ENCODE peak calls at places on chromosomes 4 and X, in four cellular contexts. One of them, this sample, is unnamed.

GRCh38 chr4:180398564-180398963 is 1844.6 kb upstream of the TENM3 start:
- DNase-seq in NCI-H1694 treated with DMSO at 0.1 percent for 48 hours: no peak
- DNase-seq in T-helper 2 cell: no peak
- DNase-seq in GDM1: no peak
- DNase-seq in this sample: no peak

GRCh38 chr4:1749826-1750225 is 28.5 kb downstream of the TACC3 start:
- DNase-seq in NCI-H1694 treated with DMSO at 0.1 percent for 48 hours: no peak
- DNase-seq in T-helper 2 cell: no peak
- DNase-seq in GDM1: no peak
- DNase-seq in this sample: no peak

GRCh38 chr4:3192188-3192587 is 56.8 kb upstream of the MSANTD1 start:
- DNase-seq in NCI-H1694 treated with DMSO at 0.1 percent for 48 hours: no peak
- DNase-seq in T-helper 2 cell: no peak
- DNase-seq in GDM1: no peak
- DNase-seq in this sample: no peak

GRCh38 chr4:42558156-42558555 is 98.7 kb downstream of the ATP8A1 start:
- DNase-seq in NCI-H1694 treated with DMSO at 0.1 percent for 48 hours: no peak
- DNase-seq in T-helper 2 cell: no peak
- DNase-seq in GDM1: no peak
- DNase-seq in this sample: no peak

GRCh38 chr4:187118731-187119130 is 395.1 kb upstream of the FAT1 start:
- DNase-seq in NCI-H1694 treated with DMSO at 0.1 percent for 48 hours: no peak
- DNase-seq in T-helper 2 cell: no peak
- DNase-seq in GDM1: no peak
- DNase-seq in this sample: no peak

GRCh38 chr4:98092833-98093439 is 50.3 kb downstream of the STPG2 start:
- DNase-seq in NCI-H1694 treated with DMSO at 0.1 percent for 48 hours: no peak
- DNase-seq in T-helper 2 cell: no peak
- DNase-seq in GDM1: no peak
- DNase-seq in this sample: peak; percentile 7

GRCh38 chr4:150283689-150284088 is 205.4 kb downstream of the DCLK2 start:
- DNase-seq in NCI-H1694 treated with DMSO at 0.1 percent for 48 hours: no peak
- DNase-seq in T-helper 2 cell: no peak
- DNase-seq in GDM1: no peak
- DNase-seq in this sample: no peak

GRCh38 chr4:186844059-186844681 is 120.5 kb upstream of the FAT1 start:
- DNase-seq in NCI-H1694 treated with DMSO at 0.1 percent for 48 hours: no peak
- DNase-seq in T-helper 2 cell: no peak
- DNase-seq in GDM1: no peak
- DNase-seq in this sample: peak; percentile 64

GRCh38 chr4:140626982-140627381 is 58.2 kb upstream of the UCP1 start:
- DNase-seq in NCI-H1694 treated with DMSO at 0.1 percent for 48 hours: no peak
- DNase-seq in T-helper 2 cell: no peak
- DNase-seq in GDM1: no peak
- DNase-seq in this sample: no peak

GRCh38 chrX:110287605-110288004 is 30.3 kb downstream of the AMMECR1 start:
- DNase-seq in NCI-H1694 treated with DMSO at 0.1 percent for 48 hours: no peak
- DNase-seq in T-helper 2 cell: no peak
- DNase-seq in GDM1: no peak
- DNase-seq in this sample: no peak

GRCh38 chr4:84582988-84583870 is at the start of gene CDS1:
- DNase-seq in NCI-H1694 treated with DMSO at 0.1 percent for 48 hours: no peak
- DNase-seq in T-helper 2 cell: peak; percentile 11
- DNase-seq in GDM1: no peak
- DNase-seq in this sample: peak; percentile 22

GRCh38 chr4:65139998-65140397 is 530.3 kb downstream of the EPHA5 start:
- DNase-seq in NCI-H1694 treated with DMSO at 0.1 percent for 48 hours: no peak
- DNase-seq in T-helper 2 cell: no peak
- DNase-seq in GDM1: no peak
- DNase-seq in this sample: no peak

GRCh38 chrX:47854474-47854873 is 17.8 kb downstream of the ZNF81 start:
- DNase-seq in NCI-H1694 treated with DMSO at 0.1 percent for 48 hours: no peak
- DNase-seq in T-helper 2 cell: no peak
- DNase-seq in GDM1: peak; percentile 12
- DNase-seq in this sample: peak; percentile 68

GRCh38 chr4:145861331-145862318 is 77.0 kb downstream of the ZNF827 start:
- DNase-seq in NCI-H1694 treated with DMSO at 0.1 percent for 48 hours: no peak
- DNase-seq in T-helper 2 cell: no peak
- DNase-seq in GDM1: no peak
- DNase-seq in this sample: peak; percentile 70

GRCh38 chr4:71978192-71978845 is 53.5 kb upstream of the NPFFR2 start:
- DNase-seq in NCI-H1694 treated with DMSO at 0.1 percent for 48 hours: no peak
- DNase-seq in T-helper 2 cell: no peak
- DNase-seq in GDM1: no peak
- DNase-seq in this sample: no peak

GRCh38 chr4:6929735-6930464 is 20.3 kb downstream of the TBC1D14 start:
- DNase-seq in NCI-H1694 treated with DMSO at 0.1 percent for 48 hours: peak; percentile 25
- DNase-seq in T-helper 2 cell: no peak
- DNase-seq in GDM1: no peak
- DNase-seq in this sample: peak; percentile 69

GRCh38 chrX:33725556-33726232 is 406.4 kb downstream of the FAM47A start:
- DNase-seq in NCI-H1694 treated with DMSO at 0.1 percent for 48 hours: no peak
- DNase-seq in T-helper 2 cell: no peak
- DNase-seq in GDM1: no peak
- DNase-seq in this sample: no peak

GRCh38 chr4:64713256-64713840 is 304.1 kb upstream of the TECRL start:
- DNase-seq in NCI-H1694 treated with DMSO at 0.1 percent for 48 hours: peak; percentile 37
- DNase-seq in T-helper 2 cell: no peak
- DNase-seq in GDM1: peak; percentile 16
- DNase-seq in this sample: no peak

GRCh38 chrX:118355225-118355920 is 9.5 kb downstream of the WDR44 start:
- DNase-seq in NCI-H1694 treated with DMSO at 0.1 percent for 48 hours: no peak
- DNase-seq in T-helper 2 cell: no peak
- DNase-seq in GDM1: no peak
- DNase-seq in this sample: no peak

GRCh38 chrX:108447303-108447702 is 7.7 kb downstream of the COL4A5 start:
- DNase-seq in NCI-H1694 treated with DMSO at 0.1 percent for 48 hours: no peak
- DNase-seq in T-helper 2 cell: no peak
- DNase-seq in GDM1: no peak
- DNase-seq in this sample: no peak

GRCh38 chr4:78776729-78777555 is 792 bp downstream of the BMP2K start:
- DNase-seq in NCI-H1694 treated with DMSO at 0.1 percent for 48 hours: peak; percentile 20
- DNase-seq in T-helper 2 cell: peak; percentile 11
- DNase-seq in GDM1: peak; percentile 9
- DNase-seq in this sample: peak; percentile 30

GRCh38 chrX:135484636-135485289 is 35.7 kb upstream of the INTS6L start:
- DNase-seq in NCI-H1694 treated with DMSO at 0.1 percent for 48 hours: peak; percentile 46
- DNase-seq in T-helper 2 cell: no peak
- DNase-seq in GDM1: no peak
- DNase-seq in this sample: peak; percentile 72

GRCh38 chrX:57380026-57380796 is 93.7 kb downstream of the FAAH2 start:
- DNase-seq in NCI-H1694 treated with DMSO at 0.1 percent for 48 hours: no peak
- DNase-seq in T-helper 2 cell: no peak
- DNase-seq in GDM1: no peak
- DNase-seq in this sample: no peak

GRCh38 chrX:12999422-12999821 is 24.5 kb downstream of the TMSB4X start:
- DNase-seq in NCI-H1694 treated with DMSO at 0.1 percent for 48 hours: no peak
- DNase-seq in T-helper 2 cell: no peak
- DNase-seq in GDM1: no peak
- DNase-seq in this sample: no peak

GRCh38 chr4:20652226-20652836 is 47.9 kb upstream of the PACRGL start:
- DNase-seq in NCI-H1694 treated with DMSO at 0.1 percent for 48 hours: no peak
- DNase-seq in T-helper 2 cell: no peak
- DNase-seq in GDM1: no peak
- DNase-seq in this sample: no peak

GRCh38 chr4:48939785-48940184 is 33.2 kb upstream of the OCIAD2 start:
- DNase-seq in NCI-H1694 treated with DMSO at 0.1 percent for 48 hours: no peak
- DNase-seq in T-helper 2 cell: no peak
- DNase-seq in GDM1: no peak
- DNase-seq in this sample: no peak

GRCh38 chr4:176193898-176194297 is 1.5 kb downstream of the SPATA4 start:
- DNase-seq in NCI-H1694 treated with DMSO at 0.1 percent for 48 hours: no peak
- DNase-seq in T-helper 2 cell: no peak
- DNase-seq in GDM1: no peak
- DNase-seq in this sample: no peak

GRCh38 chr4:54067163-54067562 is 2.8 kb upstream of the CHIC2 start:
- DNase-seq in NCI-H1694 treated with DMSO at 0.1 percent for 48 hours: no peak
- DNase-seq in T-helper 2 cell: no peak
- DNase-seq in GDM1: no peak
- DNase-seq in this sample: no peak

GRCh38 chr4:119029847-119030535 is 105.6 kb upstream of the MYOZ2 start:
- DNase-seq in NCI-H1694 treated with DMSO at 0.1 percent for 48 hours: no peak
- DNase-seq in T-helper 2 cell: no peak
- DNase-seq in GDM1: no peak
- DNase-seq in this sample: no peak

GRCh38 chrX:29215251-29215650 is 628.0 kb downstream of the IL1RAPL1 start:
- DNase-seq in NCI-H1694 treated with DMSO at 0.1 percent for 48 hours: no peak
- DNase-seq in T-helper 2 cell: no peak
- DNase-seq in GDM1: no peak
- DNase-seq in this sample: no peak

GRCh38 chr4:858136-858535 is 32.2 kb upstream of the CPLX1 start:
- DNase-seq in NCI-H1694 treated with DMSO at 0.1 percent for 48 hours: no peak
- DNase-seq in T-helper 2 cell: no peak
- DNase-seq in GDM1: no peak
- DNase-seq in this sample: no peak

GRCh38 chr4:25814323-25814722 is 48.5 kb downstream of the SEL1L3 start:
- DNase-seq in NCI-H1694 treated with DMSO at 0.1 percent for 48 hours: no peak
- DNase-seq in T-helper 2 cell: no peak
- DNase-seq in GDM1: no peak
- DNase-seq in this sample: no peak

GRCh38 chr4:89563431-89563830 is 255.8 kb upstream of the GPRIN3 start:
- DNase-seq in NCI-H1694 treated with DMSO at 0.1 percent for 48 hours: no peak
- DNase-seq in T-helper 2 cell: no peak
- DNase-seq in GDM1: no peak
- DNase-seq in this sample: peak; percentile 6

GRCh38 chr4:172962564-172963353 is 205.9 kb upstream of the GALNT7 start:
- DNase-seq in NCI-H1694 treated with DMSO at 0.1 percent for 48 hours: peak; percentile 16
- DNase-seq in T-helper 2 cell: no peak
- DNase-seq in GDM1: no peak
- DNase-seq in this sample: no peak

GRCh38 chrX:56790778-56791177 is 61.7 kb downstream of the NBDY start:
- DNase-seq in NCI-H1694 treated with DMSO at 0.1 percent for 48 hours: no peak
- DNase-seq in T-helper 2 cell: no peak
- DNase-seq in GDM1: no peak
- DNase-seq in this sample: no peak

GRCh38 chr4:174358823-174359222 is 75.1 kb downstream of the CEP44 start:
- DNase-seq in NCI-H1694 treated with DMSO at 0.1 percent for 48 hours: no peak
- DNase-seq in T-helper 2 cell: no peak
- DNase-seq in GDM1: no peak
- DNase-seq in this sample: no peak

GRCh38 chr4:180164799-180165198 is 2078.4 kb upstream of the TENM3 start:
- DNase-seq in NCI-H1694 treated with DMSO at 0.1 percent for 48 hours: no peak
- DNase-seq in T-helper 2 cell: no peak
- DNase-seq in GDM1: no peak
- DNase-seq in this sample: no peak

GRCh38 chr4:156901871-156902270 is 69.7 kb downstream of the PDGFC start:
- DNase-seq in NCI-H1694 treated with DMSO at 0.1 percent for 48 hours: no peak
- DNase-seq in T-helper 2 cell: no peak
- DNase-seq in GDM1: no peak
- DNase-seq in this sample: no peak

GRCh38 chr4:85928775-85929585 is 430.9 kb downstream of the MAPK10 start:
- DNase-seq in NCI-H1694 treated with DMSO at 0.1 percent for 48 hours: no peak
- DNase-seq in T-helper 2 cell: no peak
- DNase-seq in GDM1: no peak
- DNase-seq in this sample: no peak

GRCh38 chrX:14039344-14039743 is 9.7 kb upstream of the GEMIN8 start:
- DNase-seq in NCI-H1694 treated with DMSO at 0.1 percent for 48 hours: peak; percentile 12
- DNase-seq in T-helper 2 cell: no peak
- DNase-seq in GDM1: no peak
- DNase-seq in this sample: peak; percentile 63

This sample was measured in cerebellar cortex.